ENCODE peak calls at places on chromosomes 6 and 20, in five cellular contexts. One of them, this sample, is unnamed. For H3K4me1, the result is how much of the 10 kb centered on the place peaks cover.

GRCh38 chr6:8137529-8137939 is 35.2 kb upstream of the EEF1E1 start:
- DNase-seq in H1: no peak
- DNase-seq in fibroblast of lung: no peak
- DNase-seq in pancreas: no peak
- DNase-seq in CD4-positive, alpha-beta memory T cell: no peak
- DNase-seq in this sample: no peak

GRCh38 chr6:14550410-14550809 is 432.8 kb downstream of the CD83 start:
- DNase-seq in H1: no peak
- DNase-seq in fibroblast of lung: no peak
- DNase-seq in pancreas: no peak
- DNase-seq in CD4-positive, alpha-beta memory T cell: no peak
- DNase-seq in this sample: no peak

GRCh38 chr6:154277578-154278128 is 79.0 kb downstream of the IPCEF1 start:
- DNase-seq in H1: no peak
- DNase-seq in fibroblast of lung: no peak
- DNase-seq in pancreas: no peak
- DNase-seq in CD4-positive, alpha-beta memory T cell: peak
- DNase-seq in this sample: no peak

GRCh38 chr6:169230923-169231789 is 22.5 kb downstream of the THBS2 start:
- DNase-seq in H1: no peak
- DNase-seq in fibroblast of lung: no peak
- DNase-seq in pancreas: no peak
- DNase-seq in CD4-positive, alpha-beta memory T cell: no peak
- DNase-seq in this sample: no peak

GRCh38 chr6:8082954-8083858 is 19.0 kb upstream of the BLOC1S5 start:
- DNase-seq in H1: no peak
- DNase-seq in fibroblast of lung: peak
- DNase-seq in pancreas: peak
- DNase-seq in CD4-positive, alpha-beta memory T cell: no peak
- DNase-seq in this sample: no peak

GRCh38 chr6:111653961-111654360 is 48.3 kb upstream of the TRAF3IP2 start:
- DNase-seq in H1: no peak
- DNase-seq in fibroblast of lung: no peak
- DNase-seq in pancreas: no peak
- DNase-seq in CD4-positive, alpha-beta memory T cell: no peak
- DNase-seq in this sample: no peak

GRCh38 chr6:25641940-25642666 is 9.9 kb upstream of the SCGN start:
- DNase-seq in H1: no peak
- DNase-seq in fibroblast of lung: no peak
- DNase-seq in pancreas: no peak
- DNase-seq in CD4-positive, alpha-beta memory T cell: no peak
- DNase-seq in this sample: no peak

GRCh38 chr6:2410982-2411381 is 165.6 kb upstream of the GMDS start:
- DNase-seq in H1: no peak
- DNase-seq in fibroblast of lung: no peak
- DNase-seq in pancreas: no peak
- DNase-seq in CD4-positive, alpha-beta memory T cell: no peak
- DNase-seq in this sample: no peak

GRCh38 chr20:1187605-1188171 is 2.9 kb upstream of the TMEM74B start:
- DNase-seq in H1: no peak
- DNase-seq in fibroblast of lung: no peak
- DNase-seq in pancreas: no peak
- DNase-seq in CD4-positive, alpha-beta memory T cell: no peak
- DNase-seq in this sample: no peak

GRCh38 chr20:41364967-41365765 is 1.5 kb downstream of the EMILIN3 start:
- DNase-seq in H1: no peak
- DNase-seq in fibroblast of lung: no peak
- DNase-seq in pancreas: no peak
- DNase-seq in CD4-positive, alpha-beta memory T cell: no peak
- DNase-seq in this sample: no peak

GRCh38 chr6:44060622-44061374 is 66.5 kb downstream of the MRPL14 start:
- DNase-seq in H1: no peak
- DNase-seq in fibroblast of lung: no peak
- DNase-seq in pancreas: no peak
- DNase-seq in CD4-positive, alpha-beta memory T cell: no peak
- DNase-seq in this sample: no peak
- H3K4me1 ChIP-seq in H1: under half
- H3K4me1 ChIP-seq in fibroblast of lung: half or more
- H3K4me1 ChIP-seq in pancreas: under half
- H3K4me1 ChIP-seq in CD4-positive, alpha-beta memory T cell: under half
- H3K4me1 ChIP-seq in this sample: under half

DNA sequence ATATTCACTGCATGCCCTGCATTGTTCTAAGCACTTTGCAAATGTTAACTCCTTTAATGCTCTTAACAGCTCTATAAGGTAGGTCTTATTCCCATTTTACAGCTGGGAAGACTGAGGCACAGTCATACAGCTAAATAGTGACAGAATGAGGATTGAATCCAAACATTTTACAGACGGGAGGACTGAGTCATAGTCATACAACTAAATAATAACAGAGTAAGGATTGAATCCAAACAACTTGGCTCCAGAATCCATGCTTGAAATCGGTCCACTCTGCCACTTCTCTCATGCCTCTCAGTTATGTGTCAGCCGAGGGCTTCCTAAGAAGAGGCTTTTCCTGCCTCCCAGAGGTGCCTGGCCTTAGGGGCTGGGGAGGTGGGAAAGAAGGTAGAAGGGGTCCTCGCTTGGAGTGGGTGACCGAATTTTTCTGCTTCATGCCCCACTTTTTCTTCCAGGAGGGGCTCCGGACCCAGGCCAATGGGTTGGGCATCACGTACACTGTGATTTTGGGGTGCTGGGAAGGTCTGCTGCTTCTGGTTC is 137.4 kb upstream of the RNF24 start:
- DNase-seq in H1: no peak
- DNase-seq in fibroblast of lung: peak
- DNase-seq in pancreas: no peak
- DNase-seq in CD4-positive, alpha-beta memory T cell: no peak
- DNase-seq in this sample: no peak
- H3K4me1 ChIP-seq in H1: under half
- H3K4me1 ChIP-seq in fibroblast of lung: under half
- H3K4me1 ChIP-seq in pancreas: under half
- H3K4me1 ChIP-seq in CD4-positive, alpha-beta memory T cell: under half
- H3K4me1 ChIP-seq in this sample: under half

GRCh38 chr20:44601801-44602204 is 19.4 kb downstream of the PKIG start:
- DNase-seq in H1: no peak
- DNase-seq in fibroblast of lung: peak
- DNase-seq in pancreas: no peak
- DNase-seq in CD4-positive, alpha-beta memory T cell: no peak
- DNase-seq in this sample: no peak

GRCh38 chr20:44598413-44599290 is 16.3 kb downstream of the PKIG start:
- DNase-seq in H1: no peak
- DNase-seq in fibroblast of lung: peak
- DNase-seq in pancreas: no peak
- DNase-seq in CD4-positive, alpha-beta memory T cell: no peak
- DNase-seq in this sample: peak

GRCh38 chr20:44600758-44601562 is 18.6 kb downstream of the PKIG start:
- DNase-seq in H1: no peak
- DNase-seq in fibroblast of lung: no peak
- DNase-seq in pancreas: no peak
- DNase-seq in CD4-positive, alpha-beta memory T cell: no peak
- DNase-seq in this sample: peak

GRCh38 chr20:44599715-44600114 is 17.3 kb downstream of the PKIG start:
- DNase-seq in H1: no peak
- DNase-seq in fibroblast of lung: no peak
- DNase-seq in pancreas: no peak
- DNase-seq in CD4-positive, alpha-beta memory T cell: no peak
- DNase-seq in this sample: no peak

DNA sequence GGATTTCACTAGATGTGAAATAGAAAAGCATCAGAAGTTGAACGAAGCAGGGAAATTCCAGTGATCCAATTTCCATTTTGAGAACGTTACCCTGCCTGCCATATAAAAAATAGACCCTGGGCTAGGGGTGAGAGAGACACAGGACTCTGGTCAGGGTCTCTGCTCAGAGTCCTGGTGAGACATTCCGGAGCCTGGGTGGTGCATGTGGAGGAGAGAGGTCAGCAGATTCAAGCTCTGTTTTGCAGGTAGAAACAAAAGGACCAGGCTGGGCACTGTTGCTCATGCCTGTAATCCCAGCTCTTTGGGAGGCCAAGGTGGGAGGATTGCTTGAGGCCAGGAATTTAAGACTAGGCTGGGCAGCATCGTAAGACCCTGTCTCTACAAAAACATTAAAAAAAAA is 17.9 kb downstream of the PKIG start:
- DNase-seq in H1: no peak
- DNase-seq in fibroblast of lung: no peak
- DNase-seq in pancreas: no peak
- DNase-seq in CD4-positive, alpha-beta memory T cell: no peak
- DNase-seq in this sample: no peak
- H3K4me1 ChIP-seq in H1: under half
- H3K4me1 ChIP-seq in fibroblast of lung: under half
- H3K4me1 ChIP-seq in pancreas: under half
- H3K4me1 ChIP-seq in CD4-positive, alpha-beta memory T cell: under half
- H3K4me1 ChIP-seq in this sample: half or more

DNA sequence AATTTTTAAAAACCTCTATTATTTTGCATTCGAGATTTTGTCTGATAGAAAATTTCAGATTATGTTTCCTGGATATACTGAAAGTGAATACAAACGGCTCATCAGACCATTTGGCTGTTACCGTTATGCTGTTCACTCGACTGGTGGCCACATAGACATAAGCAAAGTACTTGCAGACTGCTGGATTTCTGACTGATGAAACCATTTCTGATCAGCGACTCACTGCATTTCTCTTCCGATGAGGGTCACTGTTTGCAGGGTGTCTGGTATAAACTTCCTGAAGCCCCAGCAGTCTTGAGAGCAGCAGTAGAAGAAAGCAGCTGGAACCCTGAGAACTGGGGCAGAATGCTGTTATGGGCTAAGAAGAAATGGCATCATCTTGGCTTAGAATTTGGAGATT is 17.7 kb downstream of the SNX9 start:
- DNase-seq in H1: no peak
- DNase-seq in fibroblast of lung: peak
- DNase-seq in pancreas: no peak
- DNase-seq in CD4-positive, alpha-beta memory T cell: no peak
- DNase-seq in this sample: no peak
- H3K4me1 ChIP-seq in H1: under half
- H3K4me1 ChIP-seq in fibroblast of lung: under half
- H3K4me1 ChIP-seq in pancreas: under half
- H3K4me1 ChIP-seq in CD4-positive, alpha-beta memory T cell: under half
- H3K4me1 ChIP-seq in this sample: under half

This sample was measured in upper lobe of left lung.